ENCODE peak calls at places on chromosomes 16 and 17, in five cellular contexts. U is PC-3; W is effector CD4-positive, alpha-beta T cell; K is activated CD4-positive, CD25-positive, alpha-beta regulatory T cell treated with anti-CD3 and anti-CD28 coated beads, Interleukin-2, amount 50 U/mL, for 16 hours; I is glutamatergic neuron. C is an unnamed sample.

GRCh38 chr16:8867483-8868271 is 1.1 kb downstream of the CARHSP1 start:
- DNase-seq in K (no peak), I (peak), U (no peak), W (no peak), C (no peak)

GRCh38 chr17:13302983-13303382 is 285.2 kb upstream of the ELAC2 start:
- DNase-seq in K (no peak), I (no peak), U (no peak), W (no peak), C (no peak)

GRCh38 chr17:41575336-41575735 is 3.5 kb upstream of the KRT9 start:
- DNase-seq in W (no peak), U (no peak), I (no peak), K (no peak), C (no peak)

GRCh38 chr16:57062329-57062728 is 30.1 kb upstream of the CPNE2 start:
- DNase-seq in K (no peak), W (no peak), U (no peak), I (no peak), C (no peak)

GRCh38 chr16:3520861-3521260 is 20.1 kb downstream of the CLUAP1 start:
- DNase-seq in K (no peak), I (no peak), W (no peak), U (no peak), C (no peak)

GRCh38 chr17:79294459-79295071 is 219.9 kb downstream of the ENGASE start:
- DNase-seq in U (peak), I (no peak), K (no peak), W (peak), C (peak)

GRCh38 chr17:80524150-80524712 is 20.4 kb upstream of the RPTOR start:
- DNase-seq in I (no peak), K (no peak), U (no peak), W (no peak), C (no peak)

GRCh38 chr17:36148559-36149295 is 27.7 kb downstream of the TBC1D3B start:
- DNase-seq in I (peak), K (peak), W (peak), U (peak), C (peak)

GRCh38 chr17:59839646-59840328 is 53.0 kb downstream of the TUBD1 start:
- DNase-seq in U (peak), I (no peak), K (no peak), W (no peak), C (no peak)

GRCh38 chr16:23113185-23113584 is 36.1 kb downstream of the USP31 start:
- DNase-seq in U (no peak), W (no peak), K (no peak), I (no peak), C (no peak)

GRCh38 chr16:57751539-57752202 is 16.1 kb downstream of the KATNB1 start:
- DNase-seq in K (no peak), I (no peak), U (no peak), W (no peak), C (no peak)

GRCh38 chr16:28915181-28915580 is 9.9 kb downstream of the RABEP2 start:
- DNase-seq in W (no peak), U (peak), I (no peak), K (no peak), C (peak)

GRCh38 chr17:37743612-37743874 is 1.3 kb downstream of the HNF1B start:
- DNase-seq in W (no peak), U (no peak), K (no peak), I (peak), C (no peak)

C was measured in bronchial epithelial cell.